ENCODE peak calls at places on chromosomes 12 and 14, in seven cellular contexts. Z is PC-9; W is CD8-positive, alpha-beta T cell; B is AG10803; Y is kidney epithelial cell; H is cardiac muscle cell; G is heart left ventricle. L is an unnamed sample.

GRCh38 chr12:4679711-4680110 is 30.8 kb downstream of the NDUFA9 start:
- DNase-seq in Z (no peak), W (no peak), B (no peak), Y (no peak), H (no peak), G (no peak), L (no peak)

GRCh38 chr12:23238190-23238589 is 613.2 kb downstream of the ETNK1 start:
- DNase-seq in Z (no peak), W (no peak), B (no peak), Y (no peak), H (peak), G (no peak), L (no peak)

GRCh38 chr14:65949711-65950516 is 536.3 kb upstream of the CCDC196 start:
- DNase-seq in Z (peak), W (peak), B (no peak), Y (peak), H (peak), G (peak), L (peak)

GRCh38 chr12:84329933-84330332 is 582.7 kb downstream of the SLC6A15 start:
- DNase-seq in Z (no peak), W (no peak), B (no peak), Y (peak), H (no peak), G (no peak), L (no peak)

GRCh38 chr12:105288311-105288996 is 42.0 kb upstream of the C12orf75 start:
- DNase-seq in Z (no peak), W (no peak), B (no peak), Y (no peak), H (no peak), G (no peak), L (no peak)

GRCh38 chr14:68682166-68683103 is 110.4 kb downstream of the ZFP36L1 start:
- DNase-seq in Z (peak), W (peak), B (peak), Y (peak), H (no peak), G (no peak), L (peak)

GRCh38 chr12:124774462-124775167 is 89.0 kb downstream of the SCARB1 start:
- DNase-seq in Z (no peak), W (peak), B (peak), Y (no peak), H (no peak), G (no peak), L (peak)

GRCh38 chr12:121060149-121061001 is 21.3 kb upstream of the OASL start:
- DNase-seq in Z (peak), W (peak), B (peak), Y (no peak), H (peak), G (no peak), L (peak)

GRCh38 chr14:72603639-72604038 is 290.3 kb downstream of the DPF3 start:
- DNase-seq in Z (no peak), W (no peak), B (peak), Y (no peak), H (no peak), G (no peak), L (peak)

GRCh38 chr12:107328442-107329133 is 235.2 kb upstream of the CRY1 start:
- DNase-seq in Z (peak), W (peak), B (no peak), Y (peak), H (peak), G (no peak), L (peak)

GRCh38 chr14:89000007-89000942 is 175.8 kb downstream of the TTC8 start:
- DNase-seq in Z (no peak), W (no peak), B (peak), Y (peak), H (no peak), G (no peak), L (peak)

GRCh38 chr14:77524536-77524935 is 25.9 kb upstream of the ISM2 start:
- DNase-seq in Z (no peak), W (no peak), B (no peak), Y (no peak), H (no peak), G (no peak), L (no peak)

GRCh38 chr14:77531071-77531470 is 32.5 kb upstream of the ISM2 start:
- DNase-seq in Z (no peak), W (no peak), B (no peak), Y (no peak), H (no peak), G (no peak), L (no peak)

GRCh38 chr14:77529213-77529612 is 30.6 kb upstream of the ISM2 start:
- DNase-seq in Z (no peak), W (no peak), B (no peak), Y (no peak), H (no peak), G (no peak), L (no peak)

DNA sequence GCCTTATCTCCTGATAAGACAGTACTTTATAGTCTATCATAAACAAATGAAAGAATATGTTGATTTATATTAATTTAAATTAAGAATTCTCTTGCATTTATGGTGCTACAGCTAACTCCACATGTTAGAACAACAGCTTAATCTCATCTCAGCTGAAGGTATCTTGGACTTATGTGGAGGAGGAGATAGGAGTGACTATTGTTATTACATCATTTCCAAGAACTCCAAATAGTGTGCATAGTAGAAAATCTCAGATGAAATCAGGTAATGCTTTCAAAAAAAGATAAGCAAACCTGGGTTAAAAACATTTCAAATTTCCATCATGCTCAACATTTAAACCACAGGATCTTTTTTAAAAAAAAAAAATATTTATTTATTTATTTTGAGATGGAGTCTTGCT is 31.3 kb upstream of the ISM2 start:
- DNase-seq in Z (no peak), W (no peak), B (no peak), Y (no peak), H (no peak), G (no peak), L (no peak)
- H3K4me3 ChIP-seq in Z (no peak), W (no peak), B (no peak), Y (no peak), H (no peak), G (no peak), L (no peak)

GRCh38 chr14:95855606-95856005 is 21.0 kb upstream of the TUNAR start:
- DNase-seq in Z (no peak), W (no peak), B (no peak), Y (no peak), H (no peak), G (no peak), L (no peak)

GRCh38 chr14:95849761-95850160 is 26.9 kb upstream of the TUNAR start:
- DNase-seq in Z (no peak), W (no peak), B (no peak), Y (no peak), H (no peak), G (no peak), L (no peak)

DNA sequence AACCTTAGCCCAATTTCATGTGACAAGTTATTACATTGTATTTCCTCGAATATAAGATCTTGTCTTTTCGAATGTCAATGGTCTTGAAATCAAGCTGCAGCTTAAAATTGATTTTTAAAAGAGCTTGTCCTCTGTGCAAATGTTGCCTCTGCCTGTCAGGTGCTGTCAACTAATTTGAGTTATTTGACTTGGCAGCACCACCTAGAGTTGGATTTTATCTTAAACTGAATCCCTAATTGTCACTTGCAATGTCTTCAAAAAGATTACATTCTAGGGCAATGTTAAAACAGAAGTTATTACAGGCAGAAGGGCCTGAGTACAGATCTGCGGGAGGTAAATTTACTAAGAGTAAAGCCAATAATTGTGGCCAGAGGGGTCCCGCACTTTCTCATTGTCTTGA is 26.2 kb upstream of the TUNAR start:
- DNase-seq in Z (no peak), W (no peak), B (no peak), Y (no peak), H (no peak), G (no peak), L (no peak)
- TF ChIP-seq CTCF in Z (no peak), W (no peak), B (no peak), Y (no peak), H (no peak), G (no peak), L (no peak)

GRCh38 chr14:101286271-101287018 is 274.9 kb upstream of the DIO3 start:
- DNase-seq in Z (no peak), W (no peak), B (no peak), Y (no peak), H (no peak), G (no peak), L (no peak)
- H3K4me3 ChIP-seq in Z (no peak), W (no peak), B (no peak), Y (no peak), H (no peak), G (no peak), L (no peak)

GRCh38 chr14:59197695-59198262 is 9.3 kb downstream of the DAAM1 start:
- DNase-seq in Z (no peak), W (no peak), B (no peak), Y (no peak), H (no peak), G (no peak), L (peak)

GRCh38 chr14:59200214-59200613 is 11.7 kb downstream of the DAAM1 start:
- DNase-seq in Z (no peak), W (no peak), B (no peak), Y (no peak), H (no peak), G (no peak), L (no peak)

GRCh38 chr14:59202031-59202430 is 13.6 kb downstream of the DAAM1 start:
- DNase-seq in Z (no peak), W (no peak), B (no peak), Y (no peak), H (no peak), G (no peak), L (no peak)

GRCh38 chr14:59199614-59200013 is 11.1 kb downstream of the DAAM1 start:
- DNase-seq in Z (no peak), W (no peak), B (no peak), Y (no peak), H (no peak), G (no peak), L (no peak)

DNA sequence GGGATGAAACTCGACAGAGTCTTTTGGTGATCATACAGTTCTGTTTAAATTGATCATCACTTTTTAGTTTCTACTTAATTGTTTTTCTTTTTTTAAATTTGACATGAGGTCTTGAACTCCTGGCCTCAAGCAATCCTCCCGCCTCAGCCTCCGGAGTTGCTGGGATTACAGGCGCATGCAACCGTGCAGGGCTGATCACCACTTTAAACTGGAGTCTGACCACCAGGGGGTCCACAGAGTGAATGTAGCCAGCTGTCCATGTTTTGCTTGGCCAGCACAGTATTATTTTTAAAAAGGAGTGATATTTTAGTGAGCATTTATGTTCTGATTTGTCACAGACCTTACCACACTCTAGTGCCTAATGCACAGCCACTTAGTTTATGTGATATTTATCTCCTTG is 10.7 kb downstream of the DAAM1 start:
- DNase-seq in Z (no peak), W (no peak), B (no peak), Y (no peak), H (no peak), G (no peak), L (no peak)
- TF ChIP-seq CTCF in Z (no peak), W (no peak), B (peak), Y (no peak), H (peak), G (no peak), L (no peak)

GRCh38 chr12:76028649-76029277 is 2.8 kb downstream of the PHLDA1 start:
- DNase-seq in Z (no peak), W (no peak), B (peak), Y (no peak), H (no peak), G (no peak), L (peak)
- H3K4me3 ChIP-seq in Z (peak), W (no peak), B (peak), Y (peak), H (peak), G (peak), L (peak)

GRCh38 chr12:15931590-15932053 is 20.5 kb downstream of the DERA start:
- DNase-seq in Z (no peak), W (no peak), B (peak), Y (no peak), H (no peak), G (no peak), L (no peak)
- TF ChIP-seq CTCF in Z (peak), W (no peak), B (no peak), Y (no peak), H (no peak), G (no peak), L (no peak)

GRCh38 chr12:12887471-12887870 is 3.9 kb upstream of the GPRC5A start:
- DNase-seq in Z (no peak), W (no peak), B (no peak), Y (no peak), H (no peak), G (no peak), L (no peak)

GRCh38 chr12:12882288-12882687 is 9.1 kb upstream of the GPRC5A start:
- DNase-seq in Z (no peak), W (no peak), B (no peak), Y (no peak), H (no peak), G (no peak), L (no peak)

GRCh38 chr12:12881495-12881894 is 9.9 kb upstream of the GPRC5A start:
- DNase-seq in Z (peak), W (no peak), B (peak), Y (no peak), H (no peak), G (no peak), L (peak)

GRCh38 chr12:12883369-12884001 is 7.9 kb upstream of the GPRC5A start:
- DNase-seq in Z (peak), W (no peak), B (no peak), Y (no peak), H (no peak), G (no peak), L (peak)

GRCh38 chr12:12885060-12885792 is 6.1 kb upstream of the GPRC5A start:
- DNase-seq in Z (peak), W (no peak), B (no peak), Y (no peak), H (peak), G (no peak), L (no peak)
- H3K4me3 ChIP-seq in Z (no peak), W (no peak), B (no peak), Y (no peak), H (no peak), G (no peak), L (no peak)

GRCh38 chr12:112473056-112473455 is 54.3 kb downstream of the PTPN11 start:
- DNase-seq in Z (no peak), W (no peak), B (no peak), Y (no peak), H (no peak), G (no peak), L (no peak)
- TF ChIP-seq CTCF in Z (peak), W (no peak), B (peak), Y (peak), H (no peak), G (no peak), L (no peak)